ENCODE peak calls at places on chromosomes 16 and 17, in four cellular contexts. M, W, N and G are unnamed samples.

GRCh38 chr16:87552772-87553171 is 49.5 kb upstream of the JPH3 start:
- DNase-seq in M (no peak), N (no peak), W (no peak), G (no peak)

GRCh38 chr16:49782405-49782804 is 73.5 kb downstream of the ZNF423 start:
- DNase-seq in M (no peak), W (no peak), N (no peak), G (no peak)

GRCh38 chr17:4980644-4981216 is 6.7 kb downstream of the CAMTA2 start:
- DNase-seq in W (peak; percentile 60), N (peak; percentile 64), M (no peak), G (peak; percentile 14)

GRCh38 chr16:17335826-17336492 is 134.8 kb downstream of the XYLT1 start:
- DNase-seq in M (no peak), N (no peak), W (no peak), G (no peak)

GRCh38 chr16:65621640-65622039 is 499.8 kb upstream of the CDH11 start:
- DNase-seq in M (no peak), N (no peak), W (no peak), G (no peak)

GRCh38 chr16:64933890-64934289 is 188.0 kb downstream of the CDH11 start:
- DNase-seq in W (no peak), N (no peak), M (no peak), G (no peak)

GRCh38 chr17:28405632-28406477 is at the start of gene SLC46A1:
- DNase-seq in M (no peak), N (peak; percentile 24), W (peak; percentile 75), G (no peak)

GRCh38 chr17:31488264-31488981 is 96.9 kb downstream of the RAB11FIP4 start:
- DNase-seq in N (no peak), W (no peak), M (no peak), G (no peak)

GRCh38 chr16:28925386-28926228 is 569 bp upstream of the RABEP2 start:
- DNase-seq in M (peak; percentile 54), W (peak; percentile 85), N (peak; percentile 80), G (no peak)

GRCh38 chr16:15973460-15973859 is 24.0 kb downstream of the ABCC1 start:
- DNase-seq in N (no peak), W (no peak), M (no peak), G (no peak)

GRCh38 chr16:23874613-23875294 is 39.0 kb downstream of the PRKCB start:
- DNase-seq in M (no peak), W (no peak), N (no peak), G (no peak)

GRCh38 chr16:14527411-14528044 is 102.5 kb downstream of the PARN start:
- DNase-seq in N (no peak), M (no peak), W (no peak), G (no peak)

GRCh38 chr16:549544-550263 is 10.5 kb upstream of the PRR35 start:
- DNase-seq in M (no peak), N (no peak), W (no peak), G (no peak)

GRCh38 chr17:17175917-17176316 is 30.2 kb downstream of the PLD6 start:
- DNase-seq in W (no peak), M (no peak), N (no peak), G (no peak)

GRCh38 chr16:89406277-89406888 is 84.0 kb downstream of the ANKRD11 start:
- DNase-seq in N (no peak), M (no peak), W (no peak), G (no peak)

GRCh38 chr16:89409161-89409711 is 81.1 kb downstream of the ANKRD11 start:
- DNase-seq in M (no peak), W (no peak), N (peak; percentile 19), G (no peak)

GRCh38 chr16:89407282-89407924 is 83.0 kb downstream of the ANKRD11 start:
- DNase-seq in M (no peak), W (no peak), N (peak; percentile 16), G (no peak)

GRCh38 chr16:89407925-89408300 is 82.4 kb downstream of the ANKRD11 start:
- DNase-seq in N (peak; percentile 16), W (no peak), M (no peak), G (no peak)

GRCh38 chr16:89408315-89408714 is 82.0 kb downstream of the ANKRD11 start:
- DNase-seq in W (no peak), N (no peak), M (no peak), G (no peak)
- H3K27ac ChIP-seq in W (no peak overlapping the region), N (no peak overlapping the region), M (no peak overlapping the region), G (no peak overlapping the region)

GRCh38 chr17:64778102-64778366 is 115.9 kb upstream of the SMURF2 start:
- DNase-seq in M (no peak), W (no peak), N (no peak), G (no peak)

GRCh38 chr17:64778367-64779290 is 116.5 kb upstream of the SMURF2 start:
- DNase-seq in N (no peak), M (no peak), W (no peak), G (no peak)

GRCh38 chr17:64775701-64776570 is 113.8 kb upstream of the SMURF2 start:
- DNase-seq in M (no peak), N (no peak), W (no peak), G (no peak)

GRCh38 chr17:64779344-64780095 is 117.4 kb upstream of the SMURF2 start:
- DNase-seq in N (no peak), W (no peak), M (no peak), G (no peak)

GRCh38 chr17:64777413-64778101 is 115.5 kb upstream of the SMURF2 start:
- DNase-seq in W (no peak), N (no peak), M (no peak), G (no peak)
- TF ChIP-seq POLR2AphosphoS5 in W (no peak), N (no peak), M (no peak), G (no peak)

DNA sequence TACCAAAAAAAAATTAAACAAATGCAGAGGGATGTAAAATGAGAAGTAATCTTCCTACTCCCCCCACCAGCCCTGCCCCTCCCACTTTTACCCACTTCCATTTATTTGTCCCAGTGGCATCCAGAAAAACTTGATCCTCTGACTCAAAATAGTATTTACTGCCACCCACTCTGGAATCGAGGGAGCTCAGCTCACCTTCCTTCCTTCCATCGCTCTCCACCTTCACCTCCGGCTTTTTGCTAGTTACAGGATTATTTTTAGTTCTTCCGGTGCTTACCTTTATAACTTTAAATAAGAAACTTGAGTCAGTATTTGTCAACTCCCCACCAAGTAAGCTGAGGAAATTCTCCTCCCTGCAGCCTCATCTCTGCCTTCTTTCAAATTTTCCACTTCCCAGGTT is 94.9 kb downstream of the AMFR start:
- DNase-seq in N (no peak), W (no peak), M (no peak), G (no peak)
- TF ChIP-seq EZH2 in N (no peak), W (no peak), M (no peak), G (no peak)

DNA sequence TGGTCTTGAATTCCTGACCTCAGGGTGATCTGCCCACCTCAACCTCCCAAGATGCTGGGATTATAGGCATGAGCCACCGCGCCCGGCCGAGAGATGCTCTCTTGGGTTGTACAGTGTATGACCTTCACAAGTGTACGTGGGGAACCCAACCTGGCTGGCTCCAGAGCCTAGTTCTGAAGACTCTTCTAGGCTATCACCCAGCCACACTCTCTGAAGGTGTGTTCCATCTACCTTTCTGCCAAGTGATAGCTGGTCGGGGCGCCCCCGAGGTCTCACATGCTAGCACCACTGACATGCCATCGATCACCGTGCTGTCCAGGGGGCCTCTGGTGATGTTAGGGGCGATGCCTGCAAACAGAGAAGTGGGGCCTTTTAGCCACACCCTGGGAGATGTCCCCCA is 121.7 kb upstream of the CDC42EP4 start:
- DNase-seq in W (no peak), M (no peak), N (no peak), G (no peak)
- H3K27ac ChIP-seq in W (no peak overlapping the region), M (no peak overlapping the region), N (no peak overlapping the region), G (no peak overlapping the region)

GRCh38 chr17:15036238-15036637 is 228.9 kb downstream of the PMP22 start:
- DNase-seq in N (no peak), W (no peak), M (no peak), G (no peak)
- TF ChIP-seq POLR2AphosphoS5 in N (no peak), W (no peak), M (no peak), G (no peak)

GRCh38 chr17:48591435-48592077 is 1.5 kb upstream of the HOXB3 start:
- DNase-seq in N (no peak), W (no peak), M (no peak), G (no peak)
- TF ChIP-seq EZH2 in N (no peak), W (no peak), M (no peak), G (no peak)

DNA sequence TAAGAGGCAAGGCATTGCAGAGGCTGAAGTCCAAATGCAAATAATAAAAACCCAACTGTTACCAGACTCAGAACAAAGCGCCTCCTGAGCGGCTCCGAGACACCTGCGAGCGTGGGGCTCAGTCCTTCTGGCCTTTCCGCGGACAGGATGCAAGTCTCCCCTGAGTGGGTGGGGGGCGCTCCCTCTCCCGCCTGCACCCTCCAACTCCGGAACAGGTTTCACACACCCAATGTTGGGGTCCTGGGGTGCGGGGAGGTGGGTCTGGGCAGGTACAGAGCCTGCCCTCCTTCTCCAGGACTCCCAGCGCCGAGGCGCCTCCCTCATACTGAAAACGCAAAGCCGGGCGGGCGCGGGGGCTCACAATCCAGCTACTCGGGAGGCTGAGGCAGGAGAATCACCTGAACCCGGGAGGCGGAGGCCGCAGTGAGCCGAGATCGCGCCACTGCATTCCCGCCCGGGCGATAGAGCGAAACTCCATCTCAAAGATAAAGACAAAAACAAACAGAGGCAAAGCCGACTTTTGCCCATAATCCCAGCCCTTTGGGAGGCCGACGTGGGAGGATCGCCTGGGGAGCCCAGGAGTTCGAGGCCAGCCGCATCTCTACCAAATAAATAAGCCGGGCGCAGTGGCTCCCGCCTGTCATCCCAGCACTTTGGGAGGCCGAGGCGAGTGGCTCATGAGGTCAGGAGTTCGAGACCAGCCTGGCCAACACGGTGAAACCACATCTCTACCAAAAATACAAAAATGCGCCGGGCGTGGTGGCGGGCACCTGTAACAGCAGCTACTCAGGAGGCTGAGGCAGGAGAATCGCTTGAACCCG is 893 bp downstream of the GINS2 start:
- DNase-seq in N (no peak), M (no peak), W (no peak), G (no peak)
- H3K27ac ChIP-seq in N (no peak overlapping the region), M (peak overlapping the region; percentile 52), W (peak overlapping the region; percentile 89), G (no peak overlapping the region)